ENCODE peak calls at places on chromosomes 2 and 18, in nine cellular contexts. L, J, B, S, U, Z, Y, W and I are unnamed samples.

GRCh38 chr2:241177935-241178334 is 10.5 kb upstream of the ANO7 start:
- DNase-seq in L (no peak), J (no peak), B (no peak), S (no peak), U (no peak), Z (no peak), Y (no peak), W (no peak), I (no peak)

GRCh38 chr18:9905401-9905922 is 8.4 kb upstream of the VAPA start:
- DNase-seq in L (no peak), J (no peak), B (peak), S (no peak), U (peak), Z (no peak), Y (peak), W (no peak), I (peak)

GRCh38 chr18:61435064-61435652 is 101.9 kb downstream of the CDH20 start:
- DNase-seq in L (no peak), J (no peak), B (peak), S (peak), U (peak), Z (no peak), Y (peak), W (peak), I (peak)

GRCh38 chr2:145860083-145860482 is 1340.2 kb upstream of the ZEB2 start:
- DNase-seq in L (no peak), J (no peak), B (peak), S (no peak), U (no peak), Z (no peak), Y (peak), W (no peak), I (no peak)

GRCh38 chr2:112301171-112301584 is 25.8 kb downstream of the ZC3H6 start:
- DNase-seq in L (no peak), J (no peak), B (peak), S (no peak), U (peak), Z (no peak), Y (peak), W (no peak), I (peak)

GRCh38 chr2:133130548-133131246 is 437.6 kb downstream of the NCKAP5 start:
- DNase-seq in L (no peak), J (no peak), B (no peak), S (no peak), U (peak), Z (no peak), Y (peak), W (no peak), I (no peak)

GRCh38 chr2:172427990-172428840 is 829 bp downstream of the ITGA6 start:
- DNase-seq in L (no peak), J (no peak), B (no peak), S (no peak), U (peak), Z (no peak), Y (peak), W (peak), I (no peak)

GRCh38 chr2:114027437-114027836 is 137.5 kb downstream of the ACTR3 start:
- DNase-seq in L (peak), J (no peak), B (no peak), S (no peak), U (no peak), Z (no peak), Y (no peak), W (no peak), I (no peak)